ENCODE peak calls at places on chromosomes 11 and 22, in nine cellular contexts. K, N, X, A, I, F, C, T and Y are unnamed samples. For H3K4me1, the result is how much of the 10 kb centered on the place peaks cover.

GRCh38 chr22:32700186-32700882 is 101.2 kb upstream of the TIMP3 start:
- DNase-seq in K (no peak), N (no peak), X (peak), A (peak), I (no peak), F (no peak), C (no peak), T (no peak), Y (no peak)

GRCh38 chr22:47059701-47060161 is 297.3 kb downstream of the TBC1D22A start:
- DNase-seq in K (no peak), N (no peak), X (no peak), A (no peak), I (no peak), F (no peak), C (no peak), T (no peak), Y (no peak)

GRCh38 chr22:21857501-21857914 is 9.9 kb downstream of the MAPK1 start:
- DNase-seq in K (no peak), N (no peak), X (no peak), A (no peak), I (no peak), F (no peak), C (no peak), T (no peak), Y (no peak)

GRCh38 chr22:47847281-47847890 is 1084.9 kb downstream of the TBC1D22A start:
- DNase-seq in K (no peak), N (no peak), X (no peak), A (no peak), I (no peak), F (no peak), C (no peak), T (no peak), Y (no peak)

GRCh38 chr11:65500262-65501004 is 1.6 kb downstream of the MALAT1 start:
- DNase-seq in K (no peak), N (no peak), X (peak), A (peak), I (peak), F (no peak), C (peak), T (no peak), Y (no peak)

GRCh38 chr11:86896486-86896885 is 58.7 kb downstream of the FZD4 start:
- DNase-seq in K (no peak), N (no peak), X (no peak), A (no peak), I (no peak), F (no peak), C (peak), T (no peak), Y (no peak)

GRCh38 chr11:121366970-121367369 is 74.4 kb downstream of the SC5D start:
- DNase-seq in K (no peak), N (no peak), X (no peak), A (no peak), I (no peak), F (no peak), C (no peak), T (peak), Y (no peak)

GRCh38 chr11:116990061-116990473 is 108.2 kb downstream of the SIK3 start:
- DNase-seq in K (no peak), N (no peak), X (no peak), A (no peak), I (no peak), F (no peak), C (peak), T (no peak), Y (no peak)

GRCh38 chr11:47004595-47005033 is 68.1 kb downstream of the CSTPP1 start:
- DNase-seq in K (peak), N (no peak), X (peak), A (peak), I (no peak), F (no peak), C (peak), T (peak), Y (peak)

GRCh38 chr11:74134661-74135515 is 35.9 kb downstream of the C2CD3 start:
- DNase-seq in K (no peak), N (no peak), X (no peak), A (no peak), I (no peak), F (no peak), C (peak), T (no peak), Y (no peak)

GRCh38 chr11:71530602-71531001 is 3.5 kb downstream of the KRTAP5-7 start:
- DNase-seq in K (no peak), N (no peak), X (no peak), A (no peak), I (no peak), F (no peak), C (no peak), T (no peak), Y (no peak)

GRCh38 chr22:30877662-30878515 is 90.7 kb downstream of the MORC2 start:
- DNase-seq in K (no peak), N (no peak), X (no peak), A (no peak), I (no peak), F (no peak), C (no peak), T (no peak), Y (no peak)

GRCh38 chr22:26047920-26048319 is 121.3 kb upstream of the SEZ6L start:
- DNase-seq in K (no peak), N (no peak), X (no peak), A (no peak), I (no peak), F (no peak), C (no peak), T (no peak), Y (no peak)

GRCh38 chr11:35487532-35488078 is 37.8 kb downstream of the PAMR1 start:
- DNase-seq in K (no peak), N (no peak), X (no peak), A (no peak), I (no peak), F (peak), C (peak), T (peak), Y (no peak)

GRCh38 chr22:36964110-36964509 is 50.7 kb downstream of the CSF2RB start:
- DNase-seq in K (no peak), N (no peak), X (no peak), A (no peak), I (no peak), F (no peak), C (no peak), T (no peak), Y (no peak)

GRCh38 chr22:42856179-42856864 is 751 bp downstream of the ARFGAP3 start:
- DNase-seq in K (peak), N (no peak), X (peak), A (peak), I (peak), F (peak), C (no peak), T (peak), Y (peak)

GRCh38 chr11:68974421-68975194 is 6.2 kb downstream of the MRGPRD start:
- DNase-seq in K (peak), N (peak), X (no peak), A (no peak), I (no peak), F (peak), C (no peak), T (no peak), Y (no peak)

GRCh38 chr22:50016988-50017700 is 4.6 kb upstream of the IL17REL start:
- DNase-seq in K (no peak), N (no peak), X (no peak), A (no peak), I (no peak), F (no peak), C (peak), T (no peak), Y (peak)

GRCh38 chr11:18798941-18799469 is 7.4 kb upstream of the PTPN5 start:
- DNase-seq in K (no peak), N (no peak), X (no peak), A (no peak), I (no peak), F (no peak), C (no peak), T (no peak), Y (no peak)

GRCh38 chr11:107050126-107050525 is 31.9 kb upstream of the GUCY1A2 start:
- DNase-seq in K (no peak), N (no peak), X (no peak), A (no peak), I (no peak), F (no peak), C (peak), T (no peak), Y (no peak)

GRCh38 chr22:16717699-16718558 is 107.3 kb downstream of the XKR3 start:
- DNase-seq in K (no peak), N (no peak), X (no peak), A (no peak), I (no peak), F (peak), C (no peak), T (no peak), Y (no peak)

GRCh38 chr11:78292109-78292803 is 103.5 kb downstream of the USP35 start:
- DNase-seq in K (no peak), N (no peak), X (no peak), A (no peak), I (no peak), F (no peak), C (no peak), T (no peak), Y (no peak)

GRCh38 chr11:112459001-112459400 is 198.3 kb upstream of the PLET1 start:
- DNase-seq in K (no peak), N (no peak), X (no peak), A (no peak), I (no peak), F (no peak), C (no peak), T (no peak), Y (no peak)

GRCh38 chr22:32820131-32820882 is 18.8 kb downstream of the TIMP3 start:
- DNase-seq in K (no peak), N (no peak), X (no peak), A (no peak), I (no peak), F (no peak), C (peak), T (no peak), Y (no peak)

GRCh38 chr11:46130286-46130937 is 9.2 kb upstream of the PHF21A start:
- DNase-seq in K (no peak), N (no peak), X (no peak), A (no peak), I (no peak), F (no peak), C (no peak), T (no peak), Y (no peak)

GRCh38 chr11:95299078-95299611 is 68.1 kb upstream of the SESN3 start:
- DNase-seq in K (no peak), N (no peak), X (no peak), A (no peak), I (no peak), F (no peak), C (peak), T (no peak), Y (no peak)

GRCh38 chr22:35392357-35392756 is 7.6 kb upstream of the MCM5 start:
- DNase-seq in K (no peak), N (no peak), X (no peak), A (no peak), I (no peak), F (no peak), C (no peak), T (no peak), Y (peak)

GRCh38 chr22:19317865-19318264 is 26.3 kb upstream of the CLTCL1 start:
- DNase-seq in K (no peak), N (no peak), X (no peak), A (no peak), I (no peak), F (no peak), C (no peak), T (no peak), Y (no peak)
- H3K4me3 ChIP-seq in K (no peak), N (no peak), X (no peak), A (no peak), I (no peak), F (no peak), C (no peak), T (no peak), Y (no peak)

GRCh38 chr22:39070186-39070585 is 6.9 kb upstream of the APOBEC3G start:
- DNase-seq in K (no peak), N (no peak), X (no peak), A (no peak), I (no peak), F (no peak), C (no peak), T (no peak), Y (no peak)
- H3K4me1 ChIP-seq in K (under half), N (under half), X (under half), A (under half), I (under half), F (under half), C (under half), T (under half), Y (under half)

GRCh38 chr11:110429614-110430266 is at the start of gene FDX1:
- DNase-seq in K (peak), N (peak), X (peak), A (peak), I (peak), F (peak), C (peak), T (peak), Y (peak)

GRCh38 chr11:110430267-110431211 is 791 bp downstream of the FDX1 start:
- DNase-seq in K (peak), N (no peak), X (peak), A (peak), I (peak), F (peak), C (peak), T (peak), Y (peak)

GRCh38 chr11:110428040-110428439 is 1.7 kb upstream of the FDX1 start:
- DNase-seq in K (no peak), N (no peak), X (no peak), A (no peak), I (no peak), F (no peak), C (no peak), T (no peak), Y (no peak)

GRCh38 chr11:110431212-110432073 is 1.7 kb downstream of the FDX1 start:
- DNase-seq in K (no peak), N (no peak), X (no peak), A (no peak), I (no peak), F (no peak), C (no peak), T (no peak), Y (no peak)

DNA sequence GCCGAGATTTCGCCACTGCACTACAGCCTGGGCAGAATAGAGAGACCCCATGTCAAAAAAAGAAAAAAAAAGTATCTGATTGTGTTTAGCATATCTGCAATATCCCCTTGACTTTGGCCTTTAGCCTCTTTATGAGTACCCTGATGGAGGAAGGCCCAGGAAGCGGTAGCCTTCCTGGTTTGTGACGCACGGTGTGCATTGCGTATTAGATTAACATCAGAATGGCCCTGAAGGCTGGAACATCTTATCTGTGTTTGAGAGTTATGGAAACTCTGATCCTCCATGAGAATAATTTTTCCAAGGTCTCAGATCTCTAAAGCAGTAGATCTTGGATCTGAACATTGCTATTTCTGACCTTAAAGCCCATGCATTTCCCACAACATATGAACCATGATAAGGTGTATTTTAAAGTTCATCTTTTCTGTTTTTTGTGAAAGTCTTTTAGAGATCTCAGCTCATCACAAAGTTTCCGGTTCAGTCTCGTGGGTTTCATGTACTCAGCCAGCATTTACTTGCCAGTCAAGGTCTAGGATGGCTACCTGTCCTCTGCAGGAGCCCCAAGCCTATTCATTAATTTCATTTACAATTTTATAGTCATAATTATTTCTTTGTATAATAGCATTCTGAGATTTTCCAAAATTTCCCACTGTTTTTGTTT is 663 bp upstream of the FDX1 start:
- DNase-seq in K (no peak), N (no peak), X (no peak), A (no peak), I (no peak), F (no peak), C (no peak), T (no peak), Y (no peak)
- H3K27ac ChIP-seq in K (peak), N (peak), X (peak), A (no peak), I (peak), F (no peak), C (no peak), T (peak), Y (peak)

GRCh38 chr11:64036081-64037026 is 623 bp downstream of the FLRT1 start:
- DNase-seq in K (no peak), N (no peak), X (no peak), A (peak), I (no peak), F (peak), C (peak), T (peak), Y (no peak)
- H3K4me3 ChIP-seq in K (peak), N (peak), X (peak), A (peak), I (no peak), F (peak), C (peak), T (peak), Y (peak)

GRCh38 chr11:2386591-2386990 is 9.5 kb downstream of the CD81 start:
- DNase-seq in K (no peak), N (no peak), X (no peak), A (no peak), I (no peak), F (no peak), C (no peak), T (no peak), Y (no peak)

GRCh38 chr11:2388431-2389024 is 11.4 kb downstream of the CD81 start:
- DNase-seq in K (no peak), N (no peak), X (no peak), A (no peak), I (no peak), F (no peak), C (no peak), T (no peak), Y (no peak)

GRCh38 chr11:2389344-2390026 is 11.1 kb upstream of the TSSC4 start:
- DNase-seq in K (no peak), N (no peak), X (no peak), A (no peak), I (no peak), F (no peak), C (no peak), T (no peak), Y (no peak)

GRCh38 chr11:2385156-2386151 is 8.3 kb downstream of the CD81 start:
- DNase-seq in K (no peak), N (no peak), X (no peak), A (peak), I (no peak), F (no peak), C (no peak), T (no peak), Y (peak)

GRCh38 chr11:2387266-2387982 is 10.3 kb downstream of the CD81 start:
- DNase-seq in K (no peak), N (no peak), X (no peak), A (no peak), I (peak), F (no peak), C (no peak), T (no peak), Y (no peak)
- H3K4me1 ChIP-seq in K (half or more), N (under half), X (half or more), A (under half), I (half or more), F (under half), C (under half), T (under half), Y (half or more)

GRCh38 chr11:22207162-22207561 is 14.3 kb downstream of the ANO5 start:
- DNase-seq in K (no peak), N (no peak), X (no peak), A (no peak), I (no peak), F (no peak), C (no peak), T (no peak), Y (no peak)
- H3K27ac ChIP-seq in K (no peak), N (no peak), X (no peak), A (no peak), I (no peak), F (no peak), C (no peak), T (no peak), Y (no peak)